ENCODE peak calls at places on chromosomes 4 and X, in ten cellular contexts. D, H, E, K, F, B, C, I, X and N are unnamed samples.
A peak's percentile ranks its signal among the peaks of the same experiment; 100 is the strongest.

GRCh38 chrX:100447563-100448397 is 37.7 kb upstream of the PCDH19 start:
- DNase-seq in D (no peak), F (peak; percentile 17), H (peak; percentile 30), X (peak; percentile 57), E (no peak), C (no peak), I (no peak), B (peak; percentile 51), K (peak; percentile 57), N (no peak)

GRCh38 chr4:111282035-111282434 is 659.2 kb upstream of the PITX2 start:
- DNase-seq in H (no peak), B (no peak), E (no peak), D (no peak), K (no peak), C (no peak), X (no peak), I (no peak), F (no peak), N (no peak)

GRCh38 chr4:19623866-19624265 is 627.8 kb upstream of the SLIT2 start:
- DNase-seq in X (no peak), B (no peak), K (no peak), D (no peak), E (no peak), C (no peak), H (no peak), I (no peak), F (no peak), N (no peak)

GRCh38 chrX:153924149-153924861 is 1.8 kb downstream of the ARHGAP4 start:
- DNase-seq in E (no peak), K (peak; percentile 65), H (peak; percentile 42), I (peak; percentile 12), F (peak; percentile 62), D (no peak), B (peak; percentile 25), X (peak; percentile 86), C (peak; percentile 42), N (no peak)

GRCh38 chrX:153953892-153954617 is 9.6 kb upstream of the RENBP start:
- DNase-seq in E (no peak), I (no peak), D (no peak), F (no peak), C (no peak), K (no peak), X (no peak), B (no peak), H (no peak), N (no peak)

GRCh38 chr4:62550106-62550505 is 1350.0 kb downstream of the ADGRL3 start:
- DNase-seq in K (no peak), D (no peak), E (no peak), H (no peak), F (no peak), X (no peak), B (no peak), C (no peak), I (no peak), N (no peak)

GRCh38 chrX:109357714-109358113 is 124.2 kb downstream of the GUCY2F start:
- DNase-seq in F (no peak), B (no peak), E (no peak), H (no peak), D (no peak), K (no peak), X (no peak), I (no peak), C (no peak), N (no peak)

GRCh38 chrX:10484683-10485247 is 135.6 kb downstream of the MID1 start:
- DNase-seq in X (no peak), I (no peak), C (no peak), F (peak; percentile 26), B (no peak), K (no peak), E (no peak), D (no peak), H (no peak), N (no peak)

GRCh38 chr4:51866835-51867234 is 23.9 kb downstream of the DCUN1D4 start:
- DNase-seq in X (no peak), F (no peak), K (no peak), B (no peak), C (no peak), I (no peak), D (no peak), H (no peak), E (no peak), N (no peak)

GRCh38 chr4:177182156-177182555 is 127.5 kb upstream of the NEIL3 start:
- DNase-seq in C (no peak), I (no peak), B (no peak), K (no peak), D (no peak), F (no peak), H (no peak), E (peak; percentile 47), X (no peak), N (no peak)

GRCh38 chr4:174657472-174657871 is 135.2 kb upstream of the HPGD start:
- DNase-seq in E (no peak), X (no peak), D (no peak), H (no peak), I (no peak), F (no peak), C (no peak), B (no peak), K (no peak), N (no peak)

GRCh38 chr4:36747277-36748129 is 466.1 kb downstream of the DTHD1 start:
- DNase-seq in C (no peak), D (no peak), K (no peak), X (no peak), H (no peak), B (no peak), F (no peak), E (no peak), I (no peak), N (no peak)

GRCh38 chrX:108735087-108735679 is 1.2 kb downstream of the IRS4 start:
- DNase-seq in C (no peak), I (peak; percentile 33), D (no peak), X (peak; percentile 43), F (peak; percentile 55), K (peak; percentile 17), E (no peak), H (peak; percentile 10), B (peak; percentile 6), N (peak; percentile 1)

GRCh38 chrX:1421433-1422134 is 29.7 kb upstream of the SLC25A6 start:
- DNase-seq in B (no peak), E (no peak), D (no peak), F (no peak), X (no peak), H (no peak), K (no peak), I (no peak), C (no peak), N (no peak)

GRCh38 chr4:102781570-102781969 is 20.8 kb upstream of the MANBA start:
- DNase-seq in E (no peak), X (no peak), K (no peak), I (no peak), D (no peak), C (no peak), H (no peak), F (no peak), B (no peak), N (no peak)

GRCh38 chr4:63049726-63050125 is 1359.5 kb downstream of the TECRL start:
- DNase-seq in K (no peak), F (no peak), X (no peak), H (no peak), C (no peak), B (no peak), I (no peak), D (no peak), E (no peak), N (no peak)

GRCh38 chr4:108053281-108053701 is 63.6 kb downstream of the HADH start:
- DNase-seq in F (no peak), E (no peak), D (no peak), C (no peak), I (no peak), B (no peak), H (no peak), K (no peak), X (no peak), N (no peak)

GRCh38 chr4:16007471-16008095 is 44.6 kb upstream of the FGFBP2 start:
- DNase-seq in K (no peak), I (no peak), X (peak; percentile 87), H (no peak), D (no peak), C (no peak), E (no peak), B (no peak), F (peak; percentile 38), N (no peak)

GRCh38 chrX:48520976-48521352 is 644 bp upstream of the EBP start:
- DNase-seq in I (no peak), X (peak; percentile 81), E (no peak), K (no peak), B (no peak), H (no peak), C (no peak), F (peak; percentile 46), D (no peak), N (no peak)

GRCh38 chrX:110145854-110146253 is 142.9 kb downstream of the TMEM164 start:
- DNase-seq in H (peak; percentile 28), D (no peak), F (peak; percentile 35), E (no peak), K (peak; percentile 45), C (no peak), B (no peak), X (peak; percentile 21), I (peak; percentile 23), N (no peak)

GRCh38 chr4:128525387-128525786 is 237.8 kb upstream of the PGRMC2 start:
- DNase-seq in H (peak; percentile 3), X (no peak), K (no peak), C (no peak), F (no peak), B (no peak), D (no peak), E (no peak), I (no peak), N (peak; percentile 15)

GRCh38 chrX:3461824-3462508 is 115.5 kb upstream of the MXRA5 start:
- DNase-seq in I (no peak), C (no peak), K (no peak), F (no peak), X (no peak), H (no peak), D (no peak), E (no peak), B (no peak), N (no peak)

GRCh38 chrX:30653415-30654131 is at the start of gene GK:
- DNase-seq in E (no peak), F (peak; percentile 72), D (no peak), B (no peak), C (no peak), K (peak; percentile 26), I (no peak), X (peak; percentile 44), H (peak; percentile 29), N (no peak)

GRCh38 chrX:42143866-42144592 is 220.7 kb upstream of the CASK start:
- DNase-seq in E (no peak), X (no peak), D (no peak), C (no peak), B (no peak), K (no peak), H (no peak), F (no peak), I (no peak), N (no peak)

GRCh38 chrX:140431521-140431920 is 73.3 kb downstream of the SOX3 start:
- DNase-seq in D (peak; percentile 10), I (no peak), F (no peak), C (no peak), K (no peak), E (no peak), B (no peak), X (no peak), H (no peak), N (no peak)

GRCh38 chrX:107626916-107627315 is 1.4 kb upstream of the PRPS1 start:
- DNase-seq in B (no peak), K (no peak), I (no peak), H (no peak), X (no peak), F (no peak), D (no peak), C (no peak), E (no peak), N (peak; percentile 89)

GRCh38 chr4:963276-964225 is 9.8 kb downstream of the DGKQ start:
- DNase-seq in F (no peak), K (no peak), C (no peak), I (no peak), E (no peak), H (no peak), B (no peak), D (no peak), X (no peak), N (no peak)

GRCh38 chrX:2445662-2446623 is 54.8 kb downstream of the DHRSX start:
- DNase-seq in D (no peak), E (no peak), I (no peak), K (no peak), F (no peak), X (no peak), B (no peak), C (no peak), H (no peak), N (no peak)